ENCODE peak calls at places on chromosomes 1 and 21, in seven cellular contexts. K, H, T, C, R, Z and Q are unnamed samples.
A peak's percentile ranks its signal among the peaks of the same experiment; 100 is the strongest.

GRCh38 chr1:34987018-34987417 is 1.9 kb upstream of the TMEM35B start:
- DNase-seq in K (no peak), H (no peak), T (no peak), C (no peak), R (no peak), Z (no peak), Q (no peak)

GRCh38 chr1:10873189-10873588 is 76.7 kb upstream of the CASZ1 start:
- DNase-seq in K (no peak), H (no peak), T (no peak), C (no peak), R (no peak), Z (peak; percentile 26), Q (no peak)

GRCh38 chr1:206694551-206695124 is 9.9 kb downstream of the MAPKAPK2 start:
- DNase-seq in K (no peak), H (no peak), T (no peak), C (no peak), R (no peak), Z (no peak), Q (no peak)

GRCh38 chr1:169109561-169110134 is 3.2 kb downstream of the ATP1B1 start:
- DNase-seq in K (no peak), H (peak; percentile 80), T (no peak), C (peak; percentile 60), R (no peak), Z (no peak), Q (no peak)

GRCh38 chr1:186311375-186312051 is 63.5 kb downstream of the TPR start:
- DNase-seq in K (no peak), H (no peak), T (no peak), C (no peak), R (no peak), Z (no peak), Q (no peak)

GRCh38 chr1:226738995-226739695 is at the start of gene ITPKB:
- DNase-seq in K (peak; percentile 38), H (peak; percentile 75), T (no peak), C (peak; percentile 41), R (no peak), Z (peak; percentile 74), Q (no peak)

GRCh38 chr1:36125129-36125991 is at the start of gene COL8A2:
- DNase-seq in K (no peak), H (no peak), T (no peak), C (no peak), R (no peak), Z (no peak), Q (no peak)

GRCh38 chr21:32653326-32653901 is 41.2 kb upstream of the CFAP298 start:
- DNase-seq in K (no peak), H (peak; percentile 7), T (no peak), C (no peak), R (no peak), Z (peak; percentile 49), Q (peak; percentile 11)

GRCh38 chr1:121558514-121558913 is 373.7 kb downstream of the SRGAP2C start:
- DNase-seq in K (no peak), H (peak; percentile 78), T (peak; percentile 7), C (no peak), R (no peak), Z (no peak), Q (no peak)

GRCh38 chr1:190747643-190748186 is 270.1 kb upstream of the BRINP3 start:
- DNase-seq in K (no peak), H (no peak), T (no peak), C (no peak), R (no peak), Z (no peak), Q (no peak)

GRCh38 chr1:81115422-81115821 is 685.3 kb upstream of the ADGRL2 start:
- DNase-seq in K (no peak), H (no peak), T (no peak), C (no peak), R (no peak), Z (no peak), Q (no peak)

GRCh38 chr1:26315874-26316850 is 1.6 kb upstream of the CD52 start:
- DNase-seq in K (no peak), H (no peak), T (no peak), C (no peak), R (no peak), Z (peak; percentile 32), Q (no peak)

GRCh38 chr1:39044762-39045161 is 18.6 kb downstream of the NDUFS5 start:
- DNase-seq in K (no peak), H (no peak), T (no peak), C (no peak), R (no peak), Z (no peak), Q (no peak)

GRCh38 chr1:172414331-172414730 is 6.2 kb upstream of the C1orf105 start:
- DNase-seq in K (no peak), H (no peak), T (no peak), C (no peak), R (no peak), Z (no peak), Q (no peak)